ENCODE peak calls at places on chromosomes 13 and 19, in six cellular contexts. S is GM12891, N is transverse colon, G is H1, H is GM23338, L is stomach. I is an unnamed sample.

GRCh38 chr13:97395437-97396136 is 38.4 kb upstream of the RAP2A start:
- DNase-seq in G (no peak), S (no peak), H (no peak), N (no peak), L (no peak), I (no peak)

GRCh38 chr19:35309481-35310279 is 17.7 kb downstream of the MAG start:
- DNase-seq in H (no peak), N (no peak), G (no peak), S (no peak), L (no peak), I (peak; percentile 79)

GRCh38 chr19:3183721-3184641 is 1.7 kb upstream of the NCLN start:
- DNase-seq in G (no peak), S (no peak), N (no peak), H (no peak), L (no peak), I (no peak)

GRCh38 chr13:51444922-51445321 is 7.9 kb downstream of the INTS6 start:
- DNase-seq in S (no peak), L (no peak), G (no peak), H (peak; percentile 52), N (no peak), I (no peak)

GRCh38 chr13:113402471-113403254 is 38.7 kb upstream of the GRTP1 start:
- DNase-seq in N (no peak), S (no peak), H (no peak), L (no peak), G (no peak), I (no peak)

GRCh38 chr13:93249259-93249917 is 22.8 kb downstream of the GPC6 start:
- DNase-seq in S (no peak), H (no peak), G (no peak), L (no peak), N (no peak), I (no peak)

GRCh38 chr19:56141416-56141992 is 417 bp downstream of the ZNF444 start:
- DNase-seq in L (no peak), H (peak; percentile 55), G (no peak), N (peak; percentile 29), S (no peak), I (no peak)

GRCh38 chr13:108176685-108177274 is 38.6 kb downstream of the LIG4 start:
- DNase-seq in L (peak; percentile 31), G (no peak), S (peak; percentile 9), H (peak; percentile 77), N (peak; percentile 37), I (no peak)

GRCh38 chr19:1811472-1811894 is 593 bp downstream of the ATP8B3 start:
- DNase-seq in G (no peak), L (peak; percentile 83), H (no peak), N (peak; percentile 82), S (no peak), I (peak; percentile 75)

GRCh38 chr19:55379161-55379560 is 2.5 kb downstream of the TMEM190 start:
- DNase-seq in G (no peak), L (no peak), N (no peak), S (no peak), H (no peak), I (no peak)

GRCh38 chr19:6066661-6067646 is 43.3 kb downstream of the RFX2 start:
- DNase-seq in G (no peak), N (peak; percentile 91), H (peak; percentile 98), L (peak; percentile 92), S (no peak), I (peak; percentile 92)

GRCh38 chr13:99540530-99540929 is 39.3 kb downstream of the TM9SF2 start:
- DNase-seq in L (no peak), N (no peak), H (no peak), G (no peak), S (no peak), I (no peak)

GRCh38 chr13:96636310-96636709 is 358.0 kb downstream of the OXGR1 start:
- DNase-seq in G (no peak), H (no peak), N (no peak), S (no peak), L (no peak), I (no peak)

DNA sequence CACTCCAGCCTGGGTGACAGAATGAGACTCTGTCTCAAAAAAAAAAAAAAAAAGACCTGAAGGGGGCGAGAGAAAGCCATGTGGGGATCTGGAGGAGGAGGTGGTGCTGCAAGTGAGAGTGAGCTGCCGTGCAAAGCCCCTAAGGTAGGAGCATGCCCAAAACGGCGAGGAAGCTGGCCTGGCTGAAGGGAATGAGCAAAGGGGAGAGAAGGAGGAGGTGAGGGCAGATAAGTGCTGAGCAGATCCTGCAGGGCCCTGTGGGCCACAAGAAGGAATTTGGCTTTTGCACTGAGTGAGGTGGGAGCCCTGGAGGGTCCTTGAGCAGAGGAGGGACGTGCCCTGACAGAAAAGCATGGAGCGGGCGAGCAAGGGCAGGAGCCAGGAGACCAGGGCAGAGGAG is 19.4 kb upstream of the ADGRE5 start:
- DNase-seq in H (peak; percentile 76), G (peak; percentile 49), N (no peak), S (no peak), L (no peak), I (no peak)
- TF ChIP-seq POLR2AphosphoS5 in H (no peak), G (no peak), N (no peak), S (no peak), L (no peak), I (no peak)

GRCh38 chr19:40033989-40034560 is 22.0 kb downstream of the ZNF780B start:
- DNase-seq in H (no peak), G (no peak), S (no peak), N (no peak), L (no peak), I (no peak)

GRCh38 chr19:40035996-40036395 is 20.0 kb downstream of the ZNF780B start:
- DNase-seq in L (no peak), S (no peak), H (peak; percentile 4), G (no peak), N (no peak), I (no peak)
- TF ChIP-seq POLR2AphosphoS5 in L (no peak), S (no peak), H (no peak), G (no peak), N (no peak), I (no peak)

DNA sequence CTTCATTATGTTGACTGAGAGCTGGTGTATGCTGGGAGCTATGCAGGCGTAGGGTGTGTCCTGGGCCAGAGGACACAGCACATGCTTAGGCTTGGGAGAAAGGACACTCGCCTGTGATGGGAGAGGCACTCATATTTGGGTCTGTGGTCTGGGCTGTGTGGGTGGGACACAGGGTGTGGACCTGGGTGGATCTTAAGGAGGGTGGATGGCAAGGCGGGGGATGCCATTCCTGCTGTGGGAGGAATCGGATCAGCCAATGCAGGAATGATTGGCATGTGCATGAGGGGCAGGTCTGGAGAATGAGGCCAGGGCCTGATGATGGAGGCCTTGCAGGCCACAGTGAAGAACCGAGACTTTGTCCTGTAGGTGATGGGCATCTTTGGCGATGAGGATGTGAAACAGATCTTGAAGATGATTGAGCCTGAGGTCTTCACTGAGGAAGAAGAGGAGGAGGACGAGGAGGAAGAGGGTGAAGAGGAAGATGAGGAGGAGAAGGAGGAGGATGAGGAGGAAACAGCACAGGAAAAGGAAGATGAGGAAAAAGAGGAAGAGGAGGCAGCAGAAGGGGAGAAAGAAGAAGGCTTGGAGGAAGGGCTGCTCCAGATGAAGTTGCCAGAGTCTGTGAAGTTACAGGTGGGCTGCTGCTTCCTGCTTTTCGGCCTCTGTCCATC is 55.5 kb downstream of the RYR1 start:
- DNase-seq in S (no peak), N (no peak), H (no peak), L (no peak), G (no peak), I (no peak)
- TF ChIP-seq POLR2AphosphoS5 in S (no peak), N (no peak), H (no peak), L (no peak), G (no peak), I (no peak)

DNA sequence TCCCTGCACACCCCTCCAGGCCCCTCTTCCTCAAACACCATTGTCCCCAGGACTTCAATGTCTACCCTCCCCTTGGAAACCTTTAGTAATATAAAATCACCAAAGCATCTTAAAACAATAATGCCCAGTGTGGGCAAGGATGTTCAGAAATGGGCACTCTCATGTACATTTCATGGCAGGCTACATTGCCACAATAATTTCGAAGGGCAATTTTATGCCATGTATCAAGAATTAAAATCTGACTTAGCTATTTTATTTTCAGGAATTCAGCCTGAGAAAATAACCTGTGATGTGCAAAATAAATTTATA is 35.8 kb upstream of the IGSF23 start:
- DNase-seq in G (no peak), N (no peak), S (no peak), H (no peak), L (no peak), I (no peak)
- TF ChIP-seq POLR2AphosphoS5 in G (no peak), N (no peak), S (no peak), H (no peak), L (no peak), I (no peak)